ENCODE peak calls at places on chromosome 20, in six cellular contexts. P, M, A, S, R and T are unnamed samples.

GRCh38 chr20:50285376-50286173 is 94.9 kb downstream of the CEBPB start:
- DNase-seq in P (no peak), S (no peak), A (no peak), M (no peak), R (no peak), T (peak)

GRCh38 chr20:48456361-48457184 is 371.2 kb downstream of the PREX1 start:
- DNase-seq in A (no peak), P (no peak), S (no peak), M (no peak), R (no peak), T (no peak)

GRCh38 chr20:34420146-34420545 is 57.1 kb downstream of the ITCH start:
- DNase-seq in P (no peak), R (no peak), M (no peak), S (no peak), A (no peak), T (no peak)

GRCh38 chr20:10671850-10672578 is 1.8 kb downstream of the JAG1 start:
- DNase-seq in A (no peak), M (peak), P (no peak), S (no peak), R (peak), T (peak)

GRCh38 chr20:13525225-13525940 is 113.3 kb downstream of the TASP1 start:
- DNase-seq in A (no peak), R (no peak), P (peak), M (no peak), S (no peak), T (no peak)

GRCh38 chr20:8139899-8140298 is 7.8 kb downstream of the PLCB1 start:
- DNase-seq in P (no peak), S (no peak), R (no peak), A (no peak), M (no peak), T (no peak)

GRCh38 chr20:20824924-20825584 is 112.6 kb upstream of the RALGAPA2 start:
- DNase-seq in M (peak), S (peak), R (peak), A (no peak), P (peak), T (peak)

GRCh38 chr20:62217913-62218773 is 1.9 kb downstream of the HRH3 start:
- DNase-seq in P (no peak), R (no peak), M (no peak), S (no peak), A (no peak), T (no peak)

GRCh38 chr20:3071610-3072529 is at the start of gene OXT:
- DNase-seq in M (no peak), S (no peak), A (peak), R (no peak), P (no peak), T (peak)

GRCh38 chr20:1326031-1326930 is 2.7 kb downstream of the SDCBP2 start:
- DNase-seq in P (peak), R (peak), S (no peak), A (no peak), M (peak), T (no peak)

GRCh38 chr20:15900443-15900842 is 672.8 kb downstream of the KIF16B start:
- DNase-seq in A (no peak), R (no peak), M (no peak), P (no peak), S (no peak), T (no peak)

GRCh38 chr20:62744761-62745160 is 36.1 kb downstream of the NTSR1 start:
- DNase-seq in R (no peak), S (no peak), A (no peak), P (no peak), M (peak), T (peak)

GRCh38 chr20:57498425-57499400 is 26.2 kb downstream of the CTCFL start:
- DNase-seq in A (no peak), R (no peak), M (peak), P (peak), S (no peak), T (no peak)

GRCh38 chr20:53859684-53860083 is 210.7 kb downstream of the BCAS1 start:
- DNase-seq in M (no peak), S (no peak), R (peak), P (no peak), A (no peak), T (no peak)

GRCh38 chr20:53617791-53618489 is 24.3 kb upstream of the ZNF217 start:
- DNase-seq in R (peak), M (no peak), S (no peak), A (no peak), P (peak), T (no peak)

GRCh38 chr20:33014336-33015113 is 7.0 kb downstream of the BPIFB2 start:
- DNase-seq in M (no peak), R (no peak), A (no peak), S (no peak), P (no peak), T (no peak)

GRCh38 chr20:21100590-21101452 is 5.3 kb downstream of the LINC00237 start:
- DNase-seq in R (no peak), S (no peak), M (no peak), P (no peak), A (no peak), T (peak)

GRCh38 chr20:35339007-35339406 is 46.8 kb upstream of the FAM83C start:
- DNase-seq in M (no peak), S (no peak), A (no peak), P (peak), R (no peak), T (no peak)

GRCh38 chr20:45470262-45470931 is 844 bp downstream of the WFDC2 start:
- DNase-seq in M (no peak), P (no peak), A (no peak), R (peak), S (no peak), T (peak)

GRCh38 chr20:53706008-53706481 is 112.4 kb upstream of the ZNF217 start:
- DNase-seq in A (no peak), P (no peak), S (no peak), R (no peak), M (no peak), T (no peak)

GRCh38 chr20:47561175-47561574 is 59.5 kb downstream of the NCOA3 start:
- DNase-seq in M (no peak), R (no peak), S (no peak), P (no peak), A (no peak), T (no peak)

GRCh38 chr20:53502820-53503219 is 90.8 kb downstream of the ZNF217 start:
- DNase-seq in A (no peak), M (no peak), P (no peak), R (no peak), S (no peak), T (no peak)

GRCh38 chr20:44733341-44734069 is 12.2 kb upstream of the KCNK15 start:
- DNase-seq in M (no peak), P (peak), A (peak), R (peak), S (peak), T (peak)

GRCh38 chr20:62595491-62595890 is 46.8 kb upstream of the SLCO4A1 start:
- DNase-seq in R (no peak), P (peak), A (no peak), S (no peak), M (no peak), T (no peak)

GRCh38 chr20:50313223-50313820 is 122.7 kb downstream of the CEBPB start:
- DNase-seq in P (peak), A (no peak), R (no peak), M (no peak), S (no peak), T (no peak)

GRCh38 chr20:44011251-44011940 is 96.7 kb downstream of the TOX2 start:
- DNase-seq in M (peak), R (peak), A (no peak), S (no peak), P (no peak), T (no peak)

GRCh38 chr20:13857304-13857703 is 72.5 kb downstream of the NDUFAF5 start:
- DNase-seq in S (peak), A (no peak), M (peak), P (no peak), R (no peak), T (peak)

GRCh38 chr20:33120934-33121333 is 41.5 kb downstream of the BPIFB4 start:
- DNase-seq in P (no peak), A (no peak), M (no peak), R (no peak), S (no peak), T (no peak)

GRCh38 chr20:62030357-62030756 is 35.3 kb downstream of the TAF4 start:
- DNase-seq in P (no peak), R (no peak), A (no peak), S (no peak), M (no peak), T (peak)

GRCh38 chr20:19249515-19249914 is 37.1 kb downstream of the SLC24A3 start:
- DNase-seq in A (no peak), R (no peak), M (no peak), S (no peak), P (peak), T (no peak)

GRCh38 chr20:48787861-48788375 is 39.9 kb downstream of the PREX1 start:
- DNase-seq in S (no peak), M (no peak), R (no peak), A (no peak), P (peak), T (no peak)

GRCh38 chr20:7926767-7927166 is 13.5 kb downstream of the HAO1 start:
- DNase-seq in M (no peak), P (peak), A (no peak), S (peak), R (no peak), T (no peak)

GRCh38 chr20:35283441-35284266 is 918 bp downstream of the EIF6 start:
- DNase-seq in S (no peak), R (no peak), A (no peak), M (no peak), P (peak), T (no peak)

GRCh38 chr20:17227199-17227535 is 327 bp downstream of the PCSK2 start:
- DNase-seq in M (no peak), S (no peak), P (no peak), A (no peak), R (peak), T (peak)

GRCh38 chr20:2740702-2741101 is 48.1 kb downstream of the EBF4 start:
- DNase-seq in S (no peak), P (no peak), R (no peak), M (no peak), A (no peak), T (no peak)

GRCh38 chr20:48708630-48709029 is 119.2 kb downstream of the PREX1 start:
- DNase-seq in R (peak), A (no peak), P (no peak), S (no peak), M (no peak), T (peak)